ENCODE peak calls at places on chromosomes 4 and X, in seven cellular contexts. Z is stimulated activated CD8-positive, alpha-beta memory T cell treated with anti-CD3 and anti-CD28 coated beads, Interleukin-4, amount 100 ng/mL, for 48 hours; R is choroid plexus epithelial cell; L is astrocyte; D is IMR-90; F is astrocyte of the cerebellum; U is activated gamma-delta T cell. O is an unnamed sample.
A peak's percentile ranks its signal among the peaks of the same experiment; 100 is the strongest.

GRCh38 chr4:2977116-2978097 is 14.0 kb downstream of the GRK4 start:
- DNase-seq in Z (no peak), R (peak; percentile 53), F (no peak), L (peak; percentile 72), U (no peak), D (peak; percentile 56), O (no peak)

GRCh38 chr4:72312032-72312650 is 256.9 kb downstream of the ADAMTS3 start:
- DNase-seq in L (peak; percentile 93), R (peak; percentile 98), D (peak; percentile 89), F (peak; percentile 97), Z (no peak), U (no peak), O (peak; percentile 82)

GRCh38 chr4:151359576-151359975 is 34.2 kb upstream of the SH3D19 start:
- DNase-seq in L (no peak), F (no peak), R (no peak), U (no peak), D (no peak), Z (no peak), O (no peak)

GRCh38 chrX:153782324-153782723 is 1.5 kb downstream of the SRPK3 start:
- DNase-seq in Z (no peak), L (no peak), R (no peak), D (no peak), F (no peak), U (no peak), O (no peak)

GRCh38 chr4:48683784-48684666 is 96.1 kb downstream of the FRYL start:
- DNase-seq in L (peak; percentile 14), F (no peak), R (no peak), D (no peak), U (no peak), Z (no peak), O (no peak)

GRCh38 chr4:113394730-113395530 is 345.5 kb downstream of the ANK2 start:
- DNase-seq in D (peak; percentile 88), L (peak; percentile 60), Z (peak; percentile 50), F (peak; percentile 85), R (peak; percentile 93), U (no peak), O (peak; percentile 67)

GRCh38 chr4:150160473-150160872 is 82.2 kb downstream of the DCLK2 start:
- DNase-seq in D (no peak), U (no peak), Z (no peak), L (no peak), R (no peak), F (no peak), O (no peak)

GRCh38 chr4:53563824-53564223 is 27.5 kb downstream of the LNX1 start:
- DNase-seq in R (peak; percentile 87), F (peak; percentile 82), D (peak; percentile 89), Z (peak; percentile 34), U (no peak), L (peak; percentile 97), O (peak; percentile 91)

GRCh38 chr4:82578935-82579334 is 17.1 kb upstream of the TMEM150C start:
- DNase-seq in F (no peak), L (no peak), U (no peak), D (no peak), R (peak; percentile 10), Z (no peak), O (no peak)

GRCh38 chr4:10017037-10017893 is 4.0 kb downstream of the SLC2A9 start:
- DNase-seq in D (no peak), F (no peak), Z (no peak), R (no peak), U (no peak), L (no peak), O (no peak)

GRCh38 chr4:139492429-139492828 is 38.5 kb downstream of the RAB33B start:
- DNase-seq in D (no peak), F (no peak), U (no peak), Z (no peak), R (no peak), L (no peak), O (no peak)

GRCh38 chr4:21697583-21697982 is 251.0 kb downstream of the KCNIP4 start:
- DNase-seq in U (no peak), L (peak; percentile 18), R (peak; percentile 60), D (no peak), F (no peak), Z (peak; percentile 23), O (no peak)